ENCODE peak calls at places on chromosomes 6 and 20, in nine cellular contexts. U is choroid plexus epithelial cell; P is lung microvascular endothelial cell; I is glutamatergic neuron; R is effector memory CD4-positive, alpha-beta T cell; Y is BJ; K is upper lobe of left lung; T is CD8-positive, alpha-beta T cell; W is A549. B is an unnamed sample.

GRCh38 chr6:54428437-54428836 is 120.2 kb downstream of the TINAG start:
- DNase-seq in U (no peak), P (no peak), I (no peak), R (no peak), Y (no peak), K (no peak), T (no peak), W (no peak), B (no peak)

GRCh38 chr6:8170754-8171153 is 68.4 kb upstream of the EEF1E1 start:
- DNase-seq in U (no peak), P (no peak), I (no peak), R (no peak), Y (no peak), K (no peak), T (no peak), W (no peak), B (no peak)

GRCh38 chr6:70210462-70210861 is 92.4 kb downstream of the COL9A1 start:
- DNase-seq in U (peak), P (no peak), I (no peak), R (no peak), Y (no peak), K (no peak), T (no peak), W (peak), B (no peak)

GRCh38 chr6:134593887-134594286 is 276.0 kb upstream of the SGK1 start:
- DNase-seq in U (no peak), P (no peak), I (no peak), R (no peak), Y (no peak), K (no peak), T (no peak), W (no peak), B (no peak)

GRCh38 chr20:33401922-33402369 is 627 bp upstream of the CDK5RAP1 start:
- DNase-seq in U (peak), P (no peak), I (no peak), R (no peak), Y (no peak), K (no peak), T (no peak), W (no peak), B (no peak)

GRCh38 chr6:91449539-91449938 is 862.7 kb upstream of the MAP3K7 start:
- DNase-seq in U (no peak), P (no peak), I (no peak), R (no peak), Y (no peak), K (no peak), T (no peak), W (no peak), B (no peak)

GRCh38 chr6:11166948-11167347 is 55.4 kb upstream of the ERVFRD-1 start:
- DNase-seq in U (no peak), P (no peak), I (no peak), R (no peak), Y (no peak), K (no peak), T (no peak), W (no peak), B (no peak)

GRCh38 chr6:40389176-40389767 is 197.9 kb downstream of the LRFN2 start:
- DNase-seq in U (no peak), P (no peak), I (no peak), R (no peak), Y (no peak), K (no peak), T (no peak), W (no peak), B (no peak)

GRCh38 chr6:15399651-15400470 is 154.0 kb downstream of the JARID2 start:
- DNase-seq in U (peak), P (peak), I (peak), R (no peak), Y (peak), K (peak), T (no peak), W (peak), B (peak)

GRCh38 chr6:36116066-36116465 is 14.2 kb upstream of the MAPK13 start:
- DNase-seq in U (no peak), P (no peak), I (no peak), R (no peak), Y (no peak), K (no peak), T (no peak), W (no peak), B (no peak)

GRCh38 chr6:165804331-165805066 is 141.5 kb upstream of the PDE10A start:
- DNase-seq in U (peak), P (no peak), I (peak), R (no peak), Y (no peak), K (no peak), T (no peak), W (no peak), B (peak)

GRCh38 chr6:168939771-168940170 is 313.9 kb downstream of the THBS2 start:
- DNase-seq in U (no peak), P (no peak), I (no peak), R (no peak), Y (no peak), K (no peak), T (no peak), W (no peak), B (no peak)

GRCh38 chr6:105080279-105080678 is 99.5 kb downstream of the POPDC3 start:
- DNase-seq in U (no peak), P (no peak), I (no peak), R (no peak), Y (no peak), K (no peak), T (no peak), W (no peak), B (no peak)

GRCh38 chr6:16533210-16533609 is 228.1 kb downstream of the ATXN1 start:
- DNase-seq in U (no peak), P (no peak), I (no peak), R (no peak), Y (no peak), K (no peak), T (no peak), W (no peak), B (no peak)

GRCh38 chr20:44188752-44189151 is 1.8 kb upstream of the JPH2 start:
- DNase-seq in U (peak), P (no peak), I (no peak), R (no peak), Y (no peak), K (no peak), T (no peak), W (no peak), B (no peak)

GRCh38 chr6:27098956-27099355 is 148.5 kb upstream of the PRSS16 start:
- DNase-seq in U (no peak), P (no peak), I (no peak), R (no peak), Y (no peak), K (peak), T (no peak), W (no peak), B (no peak)

GRCh38 chr6:7106752-7107577 is 796 bp upstream of the RREB1 start:
- DNase-seq in U (peak), P (peak), I (no peak), R (peak), Y (no peak), K (peak), T (peak), W (peak), B (peak)

GRCh38 chr20:56322661-56323060 is 36.1 kb upstream of the FAM210B start:
- DNase-seq in U (no peak), P (no peak), I (no peak), R (no peak), Y (peak), K (no peak), T (no peak), W (no peak), B (no peak)

GRCh38 chr20:25418779-25419178 is 11.3 kb downstream of the GINS1 start:
- DNase-seq in U (peak), P (no peak), I (no peak), R (no peak), Y (no peak), K (no peak), T (no peak), W (no peak), B (no peak)

GRCh38 chr20:32019563-32020463 is 9.6 kb downstream of the CCM2L start:
- DNase-seq in U (no peak), P (no peak), I (no peak), R (no peak), Y (no peak), K (no peak), T (no peak), W (no peak), B (no peak)

GRCh38 chr20:13765299-13765698 is 19.4 kb downstream of the ESF1 start:
- DNase-seq in U (no peak), P (peak), I (no peak), R (no peak), Y (no peak), K (no peak), T (no peak), W (no peak), B (no peak)

GRCh38 chr6:28729501-28730402 is 194.0 kb downstream of the TRIM27 start:
- DNase-seq in U (no peak), P (no peak), I (no peak), R (no peak), Y (no peak), K (no peak), T (no peak), W (peak), B (no peak)

GRCh38 chr6:31010393-31011060 is at the start of gene MUC22:
- DNase-seq in U (peak), P (peak), I (no peak), R (no peak), Y (peak), K (no peak), T (no peak), W (no peak), B (peak)

GRCh38 chr6:37516920-37517405 is 17.3 kb upstream of the CCDC167 start:
- DNase-seq in U (no peak), P (no peak), I (peak), R (no peak), Y (no peak), K (peak), T (no peak), W (no peak), B (no peak)

GRCh38 chr6:10210052-10210451 is 204.8 kb downstream of the TFAP2A start:
- DNase-seq in U (no peak), P (no peak), I (no peak), R (no peak), Y (peak), K (no peak), T (no peak), W (no peak), B (peak)

GRCh38 chr6:167393731-167394130 is 68.8 kb downstream of the TTLL2 start:
- DNase-seq in U (no peak), P (no peak), I (no peak), R (no peak), Y (no peak), K (no peak), T (no peak), W (no peak), B (no peak)

GRCh38 chr6:160398674-160399271 is 50.6 kb downstream of the SLC22A3 start:
- DNase-seq in U (peak), P (no peak), I (no peak), R (no peak), Y (no peak), K (no peak), T (no peak), W (no peak), B (peak)

B was measured in brain microvascular endothelial cell.